ENCODE peak calls at places on chromosomes 11 and 22, in five cellular contexts. P is HCT116, K is PC-3, E is fibroblast of lung, S is HepG2. O is an unnamed sample. For H3K36me3, the result is how much of the 10 kb centered on the place peaks cover.

GRCh38 chr11:117909611-117910382 is 19.4 kb downstream of the TMPRSS13 start:
- DNase-seq in P (no peak), K (no peak), E (no peak), S (no peak), O (peak)

GRCh38 chr11:62124186-62125113 is 639 bp downstream of the INCENP start:
- DNase-seq in P (no peak), K (peak), E (peak), S (peak), O (peak)

GRCh38 chr22:47369020-47369419 is 606.6 kb downstream of the TBC1D22A start:
- DNase-seq in P (no peak), K (no peak), E (no peak), S (no peak), O (no peak)

GRCh38 chr11:68750197-68750987 is 928 bp downstream of the TESMIN start:
- DNase-seq in P (no peak), K (no peak), E (no peak), S (no peak), O (no peak)

GRCh38 chr11:121210445-121210970 is 82.1 kb upstream of the SC5D start:
- DNase-seq in P (no peak), K (no peak), E (no peak), S (no peak), O (no peak)

GRCh38 chr11:2790581-2790925 is 90.8 kb upstream of the KCNQ1OT1 start:
- DNase-seq in P (no peak), K (no peak), E (no peak), S (no peak), O (no peak)

GRCh38 chr11:75301602-75302345 is 49.7 kb downstream of the ARRB1 start:
- DNase-seq in P (no peak), K (no peak), E (no peak), S (no peak), O (no peak)

GRCh38 chr11:114063149-114063828 is 3.8 kb downstream of the ZBTB16 start:
- DNase-seq in P (no peak), K (no peak), E (no peak), S (no peak), O (no peak)

GRCh38 chr22:18031670-18032454 is 7.5 kb upstream of the MICAL3 start:
- DNase-seq in P (peak), K (peak), E (peak), S (no peak), O (no peak)

GRCh38 chr11:10350341-10350740 is 45.5 kb downstream of the ADM start:
- DNase-seq in P (peak), K (peak), E (peak), S (peak), O (no peak)

GRCh38 chr11:125270711-125271110 is 106.2 kb downstream of the PKNOX2 start:
- DNase-seq in P (no peak), K (no peak), E (peak), S (no peak), O (no peak)

GRCh38 chr11:59144579-59145345 is 2.1 kb downstream of the FAM111A start:
- DNase-seq in P (peak), K (peak), E (peak), S (no peak), O (peak)

GRCh38 chr11:89489930-89490329 is 1.2 kb downstream of the NOX4 start:
- DNase-seq in P (no peak), K (no peak), E (peak), S (no peak), O (no peak)

GRCh38 chr11:2554338-2555240 is 109.8 kb downstream of the KCNQ1 start:
- DNase-seq in P (no peak), K (no peak), E (no peak), S (no peak), O (no peak)

GRCh38 chr11:130151196-130151595 is 8.4 kb upstream of the ST14 start:
- DNase-seq in P (no peak), K (no peak), E (no peak), S (no peak), O (no peak)

GRCh38 chr11:1306186-1307162 is 3.0 kb downstream of the TOLLIP start:
- DNase-seq in P (no peak), K (no peak), E (no peak), S (no peak), O (peak)

GRCh38 chr11:124724854-124725718 is 14.7 kb upstream of the NRGN start:
- DNase-seq in P (no peak), K (no peak), E (no peak), S (peak), O (no peak)

GRCh38 chr11:122715883-122716282 is 60.4 kb downstream of the UBASH3B start:
- DNase-seq in P (no peak), K (no peak), E (no peak), S (no peak), O (peak)

GRCh38 chr11:72433455-72434061 is 773 bp downstream of the CLPB start:
- DNase-seq in P (no peak), K (peak), E (no peak), S (no peak), O (no peak)

GRCh38 chr22:48118654-48119053 is 1356.2 kb downstream of the TBC1D22A start:
- DNase-seq in P (no peak), K (no peak), E (no peak), S (no peak), O (no peak)

GRCh38 chr11:79406376-79406775 is 34.5 kb downstream of the TENM4 start:
- DNase-seq in P (no peak), K (no peak), E (no peak), S (no peak), O (no peak)

GRCh38 chr11:17915500-17916143 is 97.2 kb downstream of the SERGEF start:
- DNase-seq in P (no peak), K (no peak), E (peak), S (no peak), O (no peak)

GRCh38 chr11:45949992-45950407 is 27.5 kb downstream of the LARGE2 start:
- DNase-seq in P (no peak), K (no peak), E (peak), S (no peak), O (no peak)

GRCh38 chr11:106389096-106389495 is 311.6 kb downstream of the AASDHPPT start:
- DNase-seq in P (no peak), K (peak), E (peak), S (no peak), O (no peak)

GRCh38 chr11:105870521-105871113 is 151.4 kb downstream of the MSANTD4 start:
- DNase-seq in P (no peak), K (peak), E (no peak), S (no peak), O (no peak)

GRCh38 chr11:87002918-87003317 is 34.8 kb upstream of the TMEM135 start:
- DNase-seq in P (no peak), K (no peak), E (no peak), S (no peak), O (no peak)

GRCh38 chr11:106961518-106961917 is 56.8 kb downstream of the GUCY1A2 start:
- DNase-seq in P (no peak), K (peak), E (peak), S (no peak), O (no peak)

GRCh38 chr11:106012744-106013143 is 9.3 kb downstream of the MSANTD4 start:
- DNase-seq in P (no peak), K (no peak), E (peak), S (no peak), O (no peak)

GRCh38 chr22:43094085-43094484 is 4.9 kb upstream of the TTLL1 start:
- DNase-seq in P (no peak), K (peak), E (no peak), S (peak), O (no peak)

GRCh38 chr11:66373261-66373660 is 1.7 kb upstream of the SLC29A2 start:
- DNase-seq in P (no peak), K (no peak), E (no peak), S (no peak), O (no peak)

GRCh38 chr11:118342503-118343161 is at the start of gene CD3D:
- DNase-seq in P (no peak), K (no peak), E (no peak), S (peak), O (peak)

GRCh38 chr11:3738723-3739122 is 58.6 kb downstream of the NUP98 start:
- DNase-seq in P (no peak), K (no peak), E (no peak), S (no peak), O (no peak)

GRCh38 chr11:9821008-9821752 is 157.3 kb downstream of the SWAP70 start:
- DNase-seq in P (no peak), K (peak), E (peak), S (no peak), O (no peak)

GRCh38 chr11:68373189-68373809 is 60.9 kb downstream of the LRP5 start:
- DNase-seq in P (no peak), K (no peak), E (peak), S (no peak), O (no peak)

GRCh38 chr22:35620624-35621245 is 3.6 kb upstream of the MB start:
- DNase-seq in P (no peak), K (no peak), E (peak), S (no peak), O (no peak)

GRCh38 chr22:36573815-36574350 is 44.9 kb upstream of the EIF3D start:
- DNase-seq in P (no peak), K (no peak), E (no peak), S (no peak), O (no peak)

GRCh38 chr11:35158371-35159081 is 19.6 kb downstream of the CD44 start:
- DNase-seq in P (no peak), K (no peak), E (peak), S (no peak), O (no peak)
- H2AFZ ChIP-seq in P (no peak), K (no peak), E (no peak), S (no peak), O (no peak)

GRCh38 chr11:70354629-70355028 is 43.7 kb upstream of the CTTN start:
- DNase-seq in P (no peak), K (no peak), E (no peak), S (no peak), O (no peak)
- H3K36me3 ChIP-seq in P (under half), K (half or more), E (under half), S (half or more), O (half or more)

DNA sequence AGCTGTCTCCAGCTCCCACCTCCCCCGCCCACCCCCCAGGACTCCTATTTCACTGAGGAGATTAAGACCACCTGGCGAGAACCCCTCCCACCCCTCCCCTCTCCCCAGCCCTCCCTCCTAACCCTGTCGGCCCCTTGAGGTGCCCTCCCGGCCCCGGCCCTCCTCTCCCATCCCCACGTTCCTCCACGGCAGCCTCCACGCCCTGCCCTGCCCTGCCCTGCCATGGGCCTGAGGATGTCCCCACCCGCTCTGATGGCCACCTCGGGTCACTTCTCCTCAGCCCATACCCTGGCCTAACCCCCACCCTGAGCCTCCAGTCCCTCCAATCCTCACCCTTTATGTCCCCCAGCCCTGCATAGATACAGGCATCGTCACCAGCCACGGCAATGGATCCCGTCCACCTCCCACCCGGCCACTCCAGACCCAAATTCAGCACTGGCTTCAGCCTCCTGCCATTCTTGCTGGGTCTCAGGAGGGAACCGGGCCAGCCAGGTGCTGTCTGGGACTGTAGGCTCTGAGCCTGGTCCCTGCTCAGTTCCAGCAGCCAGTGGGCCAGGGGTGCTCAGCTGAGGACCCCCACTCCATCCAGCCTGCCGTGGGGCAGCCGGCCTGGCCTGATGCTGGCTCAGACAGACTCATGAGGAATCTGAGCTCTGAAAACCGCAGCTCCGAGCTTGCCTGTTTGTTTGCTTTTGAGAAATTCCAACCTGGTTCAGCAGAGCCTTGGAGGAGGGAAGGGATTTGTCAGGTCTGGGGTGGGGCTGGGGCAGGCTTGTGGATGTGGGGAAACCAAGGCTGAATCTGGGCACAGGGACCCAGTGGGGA is 9.7 kb upstream of the TBX1 start:
- DNase-seq in P (no peak), K (peak), E (peak), S (no peak), O (no peak)
- H2AFZ ChIP-seq in P (no peak), K (peak), E (no peak), S (no peak), O (no peak)

GRCh38 chr11:88297320-88298263 is 39.9 kb downstream of the CTSC start:
- DNase-seq in P (no peak), K (no peak), E (peak), S (peak), O (no peak)
- H3K36me3 ChIP-seq in P (under half), K (half or more), E (under half), S (under half), O (half or more)

DNA sequence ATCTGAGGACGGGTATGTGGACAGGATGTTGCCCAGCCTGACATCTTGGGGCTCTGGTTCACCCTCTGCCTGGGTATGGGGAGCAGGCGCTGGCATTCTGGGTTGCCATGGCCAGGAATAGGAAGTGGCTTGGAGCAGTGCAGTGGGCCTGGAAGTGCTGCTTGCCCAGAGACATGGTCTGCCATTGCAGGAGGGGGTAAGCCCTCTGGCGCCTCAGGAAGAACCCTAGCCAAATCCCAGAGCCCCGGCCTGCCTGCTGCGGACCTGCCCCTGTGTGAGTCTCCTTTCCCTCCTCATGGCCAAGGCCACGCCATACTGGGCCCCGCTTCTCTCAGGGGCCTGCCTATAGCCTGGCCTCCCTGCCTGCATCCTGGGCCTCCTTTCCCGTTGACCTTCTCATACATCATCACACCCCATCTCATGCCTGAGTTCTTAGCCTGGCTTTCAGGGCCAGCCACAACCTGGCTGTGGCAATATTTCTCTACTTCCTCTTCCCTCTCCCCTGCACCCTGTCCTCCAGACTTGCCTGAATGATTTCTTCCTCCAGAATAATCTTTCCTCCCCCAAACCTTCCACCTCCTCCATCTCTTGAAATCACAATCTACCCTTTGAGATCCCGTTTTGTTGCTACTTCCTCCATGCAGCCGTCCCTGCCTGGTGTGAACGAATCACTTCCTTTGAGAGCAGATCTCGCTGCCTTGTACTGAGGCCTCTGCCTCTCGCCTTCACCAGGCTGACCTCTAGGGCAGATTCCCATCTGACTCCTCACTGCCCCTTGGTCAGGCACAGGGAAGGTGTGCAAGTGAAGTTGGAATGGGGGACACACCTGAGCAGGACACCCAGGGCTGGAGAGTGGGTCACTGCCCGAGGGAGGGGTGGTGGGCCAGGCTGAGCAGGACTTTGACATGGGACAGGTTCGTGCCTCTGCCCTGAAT is 5.2 kb downstream of the CAPN5 start:
- DNase-seq in P (no peak), K (no peak), E (no peak), S (no peak), O (no peak)
- H2AFZ ChIP-seq in P (no peak), K (no peak), E (peak), S (no peak), O (no peak)

DNA sequence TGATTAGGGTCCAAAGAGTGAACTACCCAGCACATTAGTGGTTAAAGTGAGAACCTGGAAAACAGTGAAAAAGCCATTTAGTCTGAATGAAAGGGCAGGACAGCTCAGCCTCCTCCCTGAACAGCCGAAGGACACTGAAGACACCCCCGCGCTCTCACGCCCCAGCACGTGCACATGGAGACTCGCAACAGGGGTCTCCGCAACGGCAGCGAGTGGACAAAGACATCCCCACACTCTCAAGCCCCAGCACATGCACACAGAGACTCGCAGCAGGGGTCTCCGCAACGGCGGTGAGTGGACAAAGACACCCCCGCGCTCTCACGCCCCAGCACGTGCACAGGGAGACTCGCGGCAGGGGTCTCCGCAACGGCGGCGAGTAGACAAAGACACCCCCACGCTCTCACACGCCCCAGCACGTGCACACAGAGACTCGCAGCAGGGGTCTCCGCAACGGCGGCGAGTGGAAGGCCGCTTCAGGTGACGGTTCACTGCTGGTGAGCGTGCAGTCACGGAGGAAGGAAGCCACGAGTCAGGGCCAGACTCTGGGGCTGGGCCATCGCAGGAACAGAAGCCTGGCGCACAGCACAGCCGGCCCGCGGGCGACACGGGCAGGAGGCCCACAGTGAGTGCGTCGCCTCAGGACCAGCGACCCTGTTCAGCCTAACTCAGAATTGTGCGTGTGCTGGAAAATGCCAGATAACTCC is 43.6 kb downstream of the BRD1 start:
- DNase-seq in P (no peak), K (no peak), E (no peak), S (no peak), O (no peak)
- H3K36me3 ChIP-seq in P (under half), K (under half), E (under half), S (half or more), O (half or more)

GRCh38 chr11:6630632-6631291 is 11.5 kb upstream of the TPP1 start:
- DNase-seq in P (no peak), K (no peak), E (no peak), S (no peak), O (no peak)
- H2AFZ ChIP-seq in P (no peak), K (no peak), E (no peak), S (no peak), O (no peak)

DNA sequence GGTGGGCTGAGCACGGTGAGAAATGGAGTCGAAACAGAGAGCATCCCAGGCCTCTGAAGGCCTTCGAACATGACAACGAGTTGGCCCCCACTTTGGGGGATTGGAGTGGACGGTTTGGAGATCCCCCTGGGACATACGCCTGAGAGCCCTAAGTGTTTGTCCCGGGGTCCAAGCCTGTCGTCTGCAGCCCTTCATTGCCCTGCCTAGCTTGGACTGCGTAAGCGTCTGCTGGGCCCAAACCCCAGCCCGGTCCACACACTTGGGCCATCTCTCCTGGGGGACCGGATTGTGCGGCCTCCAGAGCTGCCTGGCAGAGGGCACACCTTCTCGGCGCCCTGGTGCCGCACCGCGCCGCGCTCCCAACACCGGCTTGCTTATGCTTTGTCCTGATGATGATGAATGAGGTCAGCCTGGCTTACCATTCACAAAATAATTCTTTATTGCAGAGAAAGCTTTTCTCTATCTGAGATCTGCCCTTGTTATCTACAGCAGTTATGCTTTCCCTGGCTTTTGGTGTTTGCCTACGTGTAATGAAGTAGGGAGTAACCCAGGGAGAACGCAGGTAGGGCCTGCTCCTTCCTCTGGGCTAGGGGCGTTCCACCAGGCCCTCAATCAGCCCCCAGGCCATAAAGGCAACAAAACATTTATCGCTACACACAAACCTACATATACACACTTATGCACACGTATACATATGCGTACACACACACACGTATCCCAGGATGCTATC is 85.9 kb upstream of the PPARA start:
- DNase-seq in P (no peak), K (peak), E (peak), S (no peak), O (no peak)
- H3K36me3 ChIP-seq in P (under half), K (under half), E (under half), S (under half), O (under half)

GRCh38 chr11:8342821-8343681 is 79.4 kb upstream of the LMO1 start:
- DNase-seq in P (no peak), K (peak), E (no peak), S (no peak), O (no peak)
- H2AFZ ChIP-seq in P (no peak), K (peak), E (no peak), S (no peak), O (no peak)